ENCODE peak calls at places on chromosome 13, in five cellular contexts. J, W, Z, N and U are unnamed samples.

GRCh38 chr13:94009696-94010095 is 469.8 kb downstream of the DCT start:
- DNase-seq in J (no peak), W (no peak), Z (no peak), N (no peak), U (no peak)

GRCh38 chr13:34162545-34162936 is 344.6 kb downstream of the RFC3 start:
- DNase-seq in J (no peak), Z (no peak), W (no peak), N (no peak), U (no peak)

GRCh38 chr13:103101500-103101899 is 35.3 kb upstream of the SLC10A2 start:
- DNase-seq in W (no peak), J (no peak), N (no peak), Z (no peak), U (no peak)

GRCh38 chr13:50715402-50716146 is 127.9 kb downstream of the DLEU7 start:
- DNase-seq in Z (peak; percentile 78), N (no peak), J (no peak), W (peak; percentile 43), U (no peak)

GRCh38 chr13:90365130-90365529 is 982.4 kb upstream of the MIR17HG start:
- DNase-seq in Z (no peak), W (no peak), N (peak; percentile 14), J (no peak), U (no peak)

GRCh38 chr13:30936920-30937319 is 4.5 kb downstream of the TEX26 start:
- DNase-seq in J (no peak), Z (no peak), N (no peak), W (no peak), U (no peak)

GRCh38 chr13:25860862-25861261 is 191.0 kb downstream of the SHISA2 start:
- DNase-seq in N (peak; percentile 69), W (no peak), J (no peak), Z (no peak), U (no peak)

GRCh38 chr13:26555413-26555812 is 2.1 kb upstream of the WASF3 start:
- DNase-seq in Z (no peak), N (no peak), J (no peak), W (no peak), U (no peak)

GRCh38 chr13:50512602-50513527 is 330.6 kb downstream of the DLEU7 start:
- DNase-seq in Z (peak; percentile 81), W (peak; percentile 66), J (peak; percentile 31), N (peak; percentile 66), U (peak; percentile 11)

GRCh38 chr13:70054572-70054971 is 53.1 kb upstream of the ATXN8OS start:
- DNase-seq in N (no peak), Z (no peak), W (no peak), J (no peak), U (no peak)

GRCh38 chr13:99388334-99388923 is 81.2 kb upstream of the GPR183 start:
- DNase-seq in Z (no peak), W (no peak), N (no peak), J (no peak), U (no peak)

GRCh38 chr13:97423300-97424045 is 10.5 kb upstream of the RAP2A start:
- DNase-seq in Z (no peak), W (no peak), J (no peak), N (no peak), U (no peak)

GRCh38 chr13:112668924-112669323 is 20.9 kb upstream of the ATP11A start:
- DNase-seq in Z (peak; percentile 33), N (no peak), J (no peak), W (no peak), U (no peak)

GRCh38 chr13:29993716-29994488 is 143.5 kb upstream of the UBL3 start:
- DNase-seq in Z (no peak), W (no peak), J (no peak), N (peak; percentile 86), U (no peak)

GRCh38 chr13:109226631-109227030 is 559.8 kb downstream of the IRS2 start:
- DNase-seq in W (no peak), J (no peak), N (no peak), Z (no peak), U (no peak)

GRCh38 chr13:24663089-24663395 is 17.2 kb upstream of the ATP12A start:
- DNase-seq in Z (no peak), J (no peak), W (no peak), N (no peak), U (no peak)

GRCh38 chr13:46521921-46522691 is 30.9 kb upstream of the LRCH1 start:
- DNase-seq in W (no peak), J (no peak), N (no peak), Z (no peak), U (no peak)

GRCh38 chr13:39263033-39263432 is 224.8 kb downstream of the NHLRC3 start:
- DNase-seq in Z (no peak), N (peak; percentile 52), W (no peak), J (no peak), U (no peak)

GRCh38 chr13:51502206-51502651 is 49.4 kb upstream of the INTS6 start:
- DNase-seq in Z (no peak), W (no peak), J (no peak), N (peak; percentile 28), U (no peak)

GRCh38 chr13:112469071-112469745 is 93.1 kb downstream of the SPACA7 start:
- DNase-seq in J (no peak), N (no peak), Z (peak; percentile 47), W (no peak), U (no peak)

GRCh38 chr13:94328336-94329041 is 151.0 kb downstream of the DCT start:
- DNase-seq in N (peak; percentile 25), J (no peak), W (no peak), Z (no peak), U (no peak)

GRCh38 chr13:45439781-45440462 is 21.7 kb upstream of the SLC25A30 start:
- DNase-seq in J (no peak), N (no peak), W (no peak), Z (no peak), U (no peak)

GRCh38 chr13:113390874-113391497 is 27.1 kb upstream of the GRTP1 start:
- DNase-seq in J (no peak), W (no peak), Z (peak; percentile 23), N (no peak), U (no peak)

DNA sequence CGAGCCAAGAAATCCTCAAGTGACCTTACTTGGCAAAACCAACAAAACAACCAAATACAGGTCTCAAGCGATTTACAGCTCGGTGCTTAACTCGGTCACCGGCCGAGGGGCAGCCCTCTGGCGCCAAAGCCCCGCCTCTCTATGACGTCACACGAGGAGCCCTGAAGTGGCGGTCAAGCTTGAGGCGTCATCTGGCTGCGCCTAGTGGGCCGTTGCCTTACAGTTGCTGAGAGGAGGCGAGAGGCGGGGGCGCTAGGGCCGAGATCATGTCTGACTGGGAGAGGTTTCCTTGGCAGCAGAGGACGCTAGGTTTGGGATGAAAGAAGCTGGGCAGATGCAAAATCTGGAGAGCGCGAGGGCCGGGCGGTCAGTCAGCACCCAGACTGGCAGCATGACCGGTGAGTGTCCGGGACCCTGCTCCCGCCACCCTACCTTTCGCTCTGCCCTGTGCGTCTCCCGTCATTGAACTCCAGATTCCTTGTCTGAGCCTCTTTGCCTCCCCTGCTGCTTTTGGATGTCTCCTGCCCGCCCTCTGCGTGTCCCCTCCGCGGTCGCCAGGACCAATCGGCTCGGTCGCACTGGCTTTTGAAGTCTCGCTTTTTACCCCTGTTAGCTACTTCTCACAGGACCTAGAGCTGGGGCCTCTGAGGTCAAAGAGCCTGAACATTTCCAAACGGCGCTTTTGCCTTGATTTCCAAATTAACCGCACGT is at the start of gene CDADC1:
- DNase-seq in N (peak; percentile 97), W (peak; percentile 98), Z (peak; percentile 99), J (peak; percentile 94), U (peak; percentile 87)
- H3K4me1 ChIP-seq in N (no peaks in the 10 kb centered on the region), W (peaks cover 30% of the 10 kb centered on the region), Z (peaks cover 18% of the 10 kb centered on the region), J (no peaks in the 10 kb centered on the region), U (peaks cover 4% of the 10 kb centered on the region)

GRCh38 chr13:105971312-105971711 is 564.1 kb downstream of the EFNB2 start:
- DNase-seq in J (no peak), W (no peak), N (peak; percentile 71), Z (no peak), U (no peak)
- H3K27ac ChIP-seq in J (no peak overlapping the region), W (no peak overlapping the region), N (no peak overlapping the region), Z (no peak overlapping the region), U (no peak overlapping the region)

GRCh38 chr13:40483601-40484000 is 182.8 kb downstream of the FOXO1 start:
- DNase-seq in W (peak; percentile 60), Z (no peak), J (no peak), N (no peak), U (no peak)
- H3K4me1 ChIP-seq in W (peaks cover 45% of the 10 kb centered on the region), Z (no peaks in the 10 kb centered on the region), J (no peaks in the 10 kb centered on the region), N (peaks cover 2% of the 10 kb centered on the region), U (peaks cover 38% of the 10 kb centered on the region)

DNA sequence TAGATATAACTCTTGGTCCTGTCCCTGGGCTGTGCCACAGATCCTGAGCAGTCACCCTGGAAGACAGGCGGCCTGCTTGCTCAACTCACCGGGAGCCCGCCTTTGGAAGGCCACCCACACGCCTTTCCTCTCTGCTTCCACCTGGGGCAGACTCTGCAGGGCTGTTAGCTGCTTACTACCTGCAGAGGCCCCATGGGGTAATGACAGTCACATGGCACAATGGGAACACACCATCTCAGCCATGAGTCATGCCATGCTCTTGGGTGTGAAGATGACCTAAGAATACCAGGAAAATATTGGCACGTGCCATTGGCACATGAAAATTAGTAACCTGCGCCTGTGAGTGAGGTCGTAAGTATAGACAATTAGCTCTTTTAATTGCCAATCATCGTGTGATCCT is 108.6 kb downstream of the COL4A2 start:
- DNase-seq in W (no peak), J (peak; percentile 16), Z (no peak), N (peak; percentile 49), U (no peak)
- H3K27ac ChIP-seq in W (peak overlapping the region; percentile 88), J (peak overlapping the region; percentile 2), Z (no peak overlapping the region), N (no peak overlapping the region), U (no peak overlapping the region)

DNA sequence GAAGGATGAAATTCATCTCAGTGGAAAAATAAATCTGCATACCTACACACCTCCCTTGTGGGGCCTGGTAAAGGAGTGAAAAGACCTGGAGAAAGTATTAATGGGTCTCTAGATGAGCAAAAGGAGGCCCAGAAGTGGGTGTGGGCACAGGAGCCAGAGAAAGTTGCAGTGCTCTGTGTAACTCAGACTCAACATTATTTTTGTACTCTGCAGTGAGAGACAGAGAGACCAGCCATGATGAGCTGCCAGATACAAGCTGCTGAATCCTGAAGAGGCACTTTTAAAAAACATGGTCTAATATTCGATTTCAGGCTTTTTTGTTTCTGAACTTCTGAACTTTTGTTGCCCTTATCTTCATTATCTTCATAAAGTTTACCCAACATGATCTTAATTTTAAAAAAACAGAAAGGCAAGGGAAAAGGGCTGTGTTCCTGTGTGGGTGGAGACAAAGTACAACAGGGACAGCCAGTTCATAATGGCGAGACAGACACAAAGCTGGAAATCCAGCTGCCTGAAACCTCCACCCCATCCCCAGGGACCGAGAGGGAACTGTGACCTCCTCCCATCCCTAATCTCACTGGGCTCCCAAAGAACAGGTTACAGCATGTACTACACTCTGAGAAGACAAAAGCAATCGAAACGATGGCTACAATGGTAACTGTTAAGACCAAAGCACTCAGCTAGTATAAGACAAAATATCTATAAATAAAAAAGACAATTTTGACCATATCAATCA is 77.2 kb downstream of the KLF12 start:
- DNase-seq in W (peak; percentile 79), N (no peak), J (no peak), Z (no peak), U (no peak)
- H3K4me1 ChIP-seq in W (peaks cover 74% of the 10 kb centered on the region), N (no peaks in the 10 kb centered on the region), J (no peaks in the 10 kb centered on the region), Z (peaks cover 6% of the 10 kb centered on the region), U (peaks cover 27% of the 10 kb centered on the region)

DNA sequence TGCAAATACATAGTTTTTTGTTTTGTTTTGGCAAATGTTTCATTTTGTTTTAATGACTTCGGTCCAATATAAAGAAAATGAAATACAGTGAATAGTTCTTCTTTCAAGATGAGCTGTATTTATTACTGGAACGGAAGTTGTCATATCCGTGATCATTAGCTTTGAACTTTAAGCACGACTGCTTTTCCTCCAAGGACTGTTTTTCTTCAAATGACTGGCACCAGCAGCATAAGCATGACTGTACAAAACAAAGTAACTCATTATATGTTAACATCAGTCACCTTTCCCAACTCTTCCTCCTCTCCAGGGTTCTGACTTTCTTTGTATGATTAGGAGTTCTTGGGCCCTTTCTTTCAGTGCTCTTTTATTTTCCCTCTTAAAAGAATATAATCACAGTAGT is 20.5 kb downstream of the EDNRB start:
- DNase-seq in Z (no peak), N (peak; percentile 59), J (no peak), W (no peak), U (no peak)
- H3K27ac ChIP-seq in Z (peak overlapping the region; percentile 48), N (no peak overlapping the region), J (no peak overlapping the region), W (peak overlapping the region; percentile 87), U (no peak overlapping the region)

GRCh38 chr13:21014139-21014665 is 47.2 kb downstream of the LATS2 start:
- DNase-seq in W (no peak), N (no peak), Z (peak; percentile 6), J (no peak), U (no peak)
- H3K4me1 ChIP-seq in W (peaks cover 98% of the 10 kb centered on the region), N (peaks cover 34% of the 10 kb centered on the region), Z (peaks cover 74% of the 10 kb centered on the region), J (peaks cover 4% of the 10 kb centered on the region), U (no peaks in the 10 kb centered on the region)